ENCODE peak calls at places on chromosomes 1 and 21, in six cellular contexts. L, E, W, G, H and Z are unnamed samples.
A peak's percentile ranks its signal among the peaks of the same experiment; 100 is the strongest.

GRCh38 chr1:51442198-51442597 is 76.9 kb downstream of the EPS15 start:
- DNase-seq in L (no peak), E (no peak), W (no peak), G (no peak), H (no peak), Z (peak; percentile 12)

GRCh38 chr21:43571976-43572375 is 87.3 kb downstream of the HSF2BP start:
- DNase-seq in L (no peak), E (no peak), W (no peak), G (no peak), H (no peak), Z (no peak)

GRCh38 chr1:214550339-214551051 is 907 bp downstream of the PTPN14 start:
- DNase-seq in L (no peak), E (no peak), W (no peak), G (no peak), H (peak; percentile 50), Z (peak; percentile 21)

GRCh38 chr21:36811762-36812161 is 112.8 kb downstream of the SIM2 start:
- DNase-seq in L (no peak), E (no peak), W (no peak), G (no peak), H (no peak), Z (no peak)

GRCh38 chr1:236489710-236490377 is 33.9 kb upstream of the LGALS8 start:
- DNase-seq in L (no peak), E (no peak), W (peak; percentile 39), G (peak; percentile 36), H (peak; percentile 65), Z (peak; percentile 8)

GRCh38 chr1:88650676-88651418 is 33.2 kb upstream of the PKN2 start:
- DNase-seq in L (no peak), E (no peak), W (no peak), G (no peak), H (no peak), Z (peak; percentile 37)

GRCh38 chr1:231162970-231163830 is 1.3 kb downstream of the TRIM67 start:
- DNase-seq in L (no peak), E (no peak), W (no peak), G (no peak), H (no peak), Z (no peak)

GRCh38 chr1:161494069-161494735 is 11.1 kb upstream of the FCGR2A start:
- DNase-seq in L (no peak), E (no peak), W (no peak), G (no peak), H (no peak), Z (no peak)

GRCh38 chr1:44086722-44087474 is 31.7 kb upstream of the KLF17 start:
- DNase-seq in L (no peak), E (no peak), W (no peak), G (no peak), H (no peak), Z (no peak)

GRCh38 chr21:25862112-25862511 is 127.3 kb downstream of the GABPA start:
- DNase-seq in L (no peak), E (no peak), W (no peak), G (no peak), H (no peak), Z (no peak)

GRCh38 chr1:174040387-174040786 is 18.2 kb upstream of the RC3H1 start:
- DNase-seq in L (no peak), E (peak; percentile 82), W (no peak), G (peak; percentile 85), H (peak; percentile 37), Z (peak; percentile 94)

GRCh38 chr1:226635456-226635941 is 86.9 kb downstream of the STUM start:
- DNase-seq in L (no peak), E (no peak), W (no peak), G (no peak), H (no peak), Z (no peak)

GRCh38 chr1:31227891-31228290 is 11.8 kb downstream of the NKAIN1 start:
- DNase-seq in L (no peak), E (no peak), W (peak; percentile 35), G (peak; percentile 20), H (no peak), Z (no peak)

GRCh38 chr1:156310962-156311361 is 11.9 kb upstream of the VHLL start:
- DNase-seq in L (no peak), E (no peak), W (no peak), G (peak; percentile 36), H (peak; percentile 33), Z (no peak)